ENCODE peak calls at places on chromosomes 12 and 14, in nine cellular contexts. M is IMR-90, C is NB4, A is sigmoid colon, J is adrenal gland, I is stomach, G is ovary, B is heart left ventricle, N is esophagus muscularis mucosa. R is an unnamed sample.
A peak's percentile ranks its signal among the peaks of the same experiment; 100 is the strongest.

GRCh38 chr12:66393890-66394289 is 91.6 kb downstream of the HELB start:
- DNase-seq in B (no peak), I (no peak), N (no peak), A (no peak), G (no peak), M (no peak), C (no peak), J (no peak), R (no peak)

GRCh38 chr12:125503128-125503527 is 437.9 kb downstream of the AACS start:
- DNase-seq in M (no peak), N (no peak), C (no peak), B (no peak), J (no peak), G (no peak), A (no peak), I (no peak), R (no peak)

GRCh38 chr12:74393265-74393664 is 144.4 kb upstream of the ATXN7L3B start:
- DNase-seq in M (no peak), N (no peak), G (no peak), B (no peak), C (no peak), J (no peak), A (no peak), I (no peak), R (no peak)

GRCh38 chr12:100404769-100405407 is 48.0 kb downstream of the SLC17A8 start:
- DNase-seq in J (no peak), B (no peak), G (no peak), A (no peak), N (peak; percentile 55), M (peak; percentile 40), C (peak; percentile 79), I (peak; percentile 34), R (no peak)

GRCh38 chr12:100208834-100209233 is 8.2 kb downstream of the ACTR6 start:
- DNase-seq in A (no peak), G (no peak), B (no peak), J (no peak), I (no peak), C (no peak), M (no peak), N (peak; percentile 60), R (no peak)

GRCh38 chr14:61923348-61923747 is 161.1 kb downstream of the SNAPC1 start:
- DNase-seq in A (no peak), I (no peak), J (no peak), C (peak; percentile 9), G (no peak), M (peak; percentile 63), N (no peak), B (no peak), R (no peak)

GRCh38 chr14:76514599-76514998 is 138.7 kb downstream of the ESRRB start:
- DNase-seq in J (no peak), M (peak; percentile 2), G (no peak), N (no peak), C (peak; percentile 69), I (no peak), B (no peak), A (no peak), R (no peak)

GRCh38 chr12:56636118-56636674 is 6.1 kb upstream of the BAZ2A start:
- DNase-seq in I (peak; percentile 88), N (peak; percentile 99), J (peak; percentile 93), A (peak; percentile 96), G (peak; percentile 89), C (peak; percentile 92), B (peak; percentile 94), M (peak; percentile 80), R (peak; percentile 93)

GRCh38 chr12:6520186-6520585 is 14.1 kb upstream of the GAPDH start:
- DNase-seq in N (no peak), B (no peak), J (no peak), C (no peak), G (no peak), A (no peak), I (no peak), M (no peak), R (no peak)

GRCh38 chr14:20886091-20886490 is 5.1 kb upstream of the RNASE3 start:
- DNase-seq in I (no peak), A (no peak), N (no peak), M (no peak), C (no peak), G (no peak), B (no peak), J (no peak), R (no peak)

GRCh38 chr12:29970501-29970900 is 186.8 kb upstream of the TMTC1 start:
- DNase-seq in I (no peak), J (no peak), M (no peak), A (no peak), G (no peak), C (no peak), N (no peak), B (no peak), R (no peak)

GRCh38 chr12:53508534-53509199 is 1.4 kb upstream of the NPFF start:
- DNase-seq in N (peak; percentile 97), J (peak; percentile 87), C (peak; percentile 84), A (peak; percentile 88), B (peak; percentile 83), M (peak; percentile 67), I (peak; percentile 90), G (peak; percentile 86), R (peak; percentile 86)

GRCh38 chr12:122847921-122848421 is 12.7 kb downstream of the HIP1R start:
- DNase-seq in I (no peak), C (no peak), B (no peak), G (no peak), A (no peak), N (no peak), M (no peak), J (peak; percentile 16), R (no peak)

GRCh38 chr12:103955811-103956514 is 9.7 kb upstream of the TDG start:
- DNase-seq in I (no peak), G (no peak), J (no peak), A (no peak), N (no peak), C (peak; percentile 41), M (peak; percentile 58), B (no peak), R (no peak)

GRCh38 chr12:97650242-97650641 is 187.6 kb downstream of the RMST start:
- DNase-seq in I (no peak), G (no peak), A (no peak), N (no peak), C (no peak), M (no peak), B (no peak), J (no peak), R (no peak)

GRCh38 chr12:92136883-92137582 is 8.6 kb downstream of the BTG1 start:
- DNase-seq in B (no peak), I (no peak), M (peak; percentile 97), J (no peak), N (no peak), C (peak; percentile 78), G (no peak), A (no peak), R (no peak)

GRCh38 chr14:51525705-51526104 is 126.0 kb upstream of the FRMD6 start:
- DNase-seq in A (no peak), G (no peak), N (no peak), C (no peak), M (no peak), B (no peak), J (no peak), I (no peak), R (no peak)

GRCh38 chr14:80313806-80314205 is 102.5 kb upstream of the DIO2 start:
- DNase-seq in J (no peak), I (no peak), B (no peak), M (peak; percentile 34), N (no peak), C (no peak), A (no peak), G (no peak), R (no peak)

GRCh38 chr12:120234643-120235368 is 30.7 kb downstream of the PXN start:
- DNase-seq in I (peak; percentile 73), G (no peak), N (peak; percentile 98), J (peak; percentile 99), A (peak; percentile 97), C (no peak), B (peak; percentile 88), M (peak; percentile 97), R (peak; percentile 87)

DNA sequence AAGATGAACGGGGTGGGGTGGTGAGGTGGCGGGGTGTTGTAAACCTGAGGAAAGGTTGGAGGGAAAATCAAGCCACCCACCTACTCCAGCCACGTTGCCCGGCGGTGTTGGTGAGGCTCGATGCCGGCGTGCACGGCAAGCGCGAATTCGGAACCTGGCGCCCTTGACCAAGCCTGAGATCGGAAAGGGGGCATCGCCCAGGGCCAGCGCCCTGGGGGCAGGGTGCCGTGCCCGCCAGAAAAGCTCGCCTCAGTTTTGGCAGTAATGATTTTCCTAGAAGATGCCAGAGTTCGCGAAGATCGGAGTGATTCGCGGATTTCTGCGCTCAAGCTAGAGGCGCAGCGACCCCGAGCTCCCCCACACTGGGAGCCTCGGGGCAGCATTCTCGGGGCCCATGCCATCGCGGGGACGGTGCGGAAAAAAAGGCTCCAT is 804 bp downstream of the STXBP6 start:
- DNase-seq in N (no peak), J (no peak), B (peak; percentile 13), A (peak; percentile 72), C (no peak), G (no peak), M (no peak), I (no peak), R (no peak)
- H3K4me3 ChIP-seq in N (peak overlapping the region; percentile 87), J (peak overlapping the region; percentile 71), B (peak overlapping the region; percentile 65), A (peak overlapping the region; percentile 83), C (no peak overlapping the region), G (peak overlapping the region; percentile 70), M (peak overlapping the region; percentile 84), I (peak overlapping the region; percentile 85), R (peak overlapping the region; percentile 34)

GRCh38 chr14:55026793-55027560 is at the start of the genes SOCS4 and WDHD1:
- DNase-seq in C (peak; percentile 96), G (peak; percentile 94), N (peak; percentile 97), J (peak; percentile 94), A (peak; percentile 96), B (peak; percentile 94), M (peak; percentile 88), I (peak; percentile 96), R (peak; percentile 90)
- TF ChIP-seq POLR2A in C (peak; percentile 91), G (peak; percentile 74), N (no peak), J (peak; percentile 88), A (peak; percentile 68), B (no peak), M (peak; percentile 85), I (peak; percentile 91), R (peak; percentile 74)

DNA sequence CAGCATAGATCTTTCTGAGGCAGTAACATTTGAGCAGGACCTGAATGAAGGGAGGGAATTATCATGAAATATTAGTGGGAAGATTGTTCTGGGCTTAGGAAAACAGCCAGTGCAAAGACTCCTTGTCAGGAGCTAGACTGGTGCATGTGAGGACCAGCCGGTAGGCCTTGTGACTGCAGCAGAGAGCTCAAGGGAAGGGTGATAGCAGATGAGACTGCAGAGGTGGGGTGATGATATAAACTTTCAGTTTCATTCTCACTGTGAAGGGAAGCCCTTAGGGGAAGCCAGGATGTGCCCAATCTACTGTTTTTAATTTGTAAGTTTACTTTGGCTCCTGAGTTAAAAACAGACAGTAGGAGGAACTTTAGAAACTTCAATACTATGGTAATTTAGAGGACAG is 12.4 kb downstream of the IL22 start:
- DNase-seq in I (no peak), C (peak; percentile 48), A (no peak), B (peak; percentile 16), G (peak; percentile 32), N (no peak), J (no peak), M (peak; percentile 57), R (peak; percentile 55)
- H3K4me3 ChIP-seq in I (no peak overlapping the region), C (no peak overlapping the region), A (no peak overlapping the region), B (peak overlapping the region; percentile 10), G (no peak overlapping the region), N (peak overlapping the region; percentile 24), J (no peak overlapping the region), M (no peak overlapping the region), R (peak overlapping the region; percentile 3)

DNA sequence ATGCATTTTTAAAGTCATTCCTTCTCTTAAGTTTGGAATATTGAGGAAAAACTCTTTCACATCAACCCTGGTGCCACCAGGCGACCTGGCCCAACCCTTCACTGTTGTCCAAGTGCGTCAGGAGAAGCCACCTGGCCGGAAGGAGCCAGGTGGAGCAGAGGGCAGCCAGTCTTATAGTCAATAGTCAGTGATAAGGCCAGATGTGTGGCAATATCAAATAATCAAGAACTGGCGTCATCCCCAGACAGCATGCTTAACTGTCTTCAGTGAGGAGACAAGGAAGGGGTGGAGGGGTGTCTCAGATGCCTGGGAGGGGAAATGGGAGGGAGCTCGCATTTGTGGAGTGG is 49.1 kb upstream of the FOS start:
- DNase-seq in G (no peak), B (no peak), C (no peak), A (no peak), N (no peak), M (no peak), I (peak; percentile 67), J (no peak), R (no peak)
- TF ChIP-seq POLR2A in G (no peak), B (no peak), C (no peak), A (no peak), N (no peak), M (no peak), I (no peak), J (no peak), R (no peak)